ENCODE peak calls at places on chromosomes 6 and 20, in four cellular contexts. B is tibial artery, J is sigmoid colon, S is IMR-90. I is an unnamed sample.

GRCh38 chr6:72621243-72622093 is at the start of gene KCNQ5:
- DNase-seq in B (no peak), J (no peak), S (no peak), I (no peak)

GRCh38 chr20:39631557-39631956 is 669.4 kb downstream of the DHX35 start:
- DNase-seq in B (no peak), J (no peak), S (no peak), I (no peak)

GRCh38 chr20:61965606-61966491 is 99.8 kb downstream of the TAF4 start:
- DNase-seq in B (no peak), J (peak; percentile 50), S (no peak), I (no peak)

GRCh38 chr6:136792945-136793289 is 640 bp upstream of the MAP3K5 start:
- DNase-seq in B (peak; percentile 96), J (peak; percentile 95), S (peak; percentile 85), I (peak; percentile 93)

GRCh38 chr6:121748376-121748775 is 312.9 kb downstream of the GJA1 start:
- DNase-seq in B (no peak), J (no peak), S (peak; percentile 64), I (peak; percentile 83)

GRCh38 chr6:63598001-63598250 is 25.6 kb downstream of the LOC128125822 start:
- DNase-seq in B (no peak), J (no peak), S (no peak), I (no peak)

GRCh38 chr20:48057251-48057650 is 272.0 kb upstream of the SULF2 start:
- DNase-seq in B (no peak), J (no peak), S (no peak), I (no peak)

GRCh38 chr6:68229566-68229965 is 405.5 kb upstream of the ADGRB3 start:
- DNase-seq in B (no peak), J (no peak), S (no peak), I (no peak)

GRCh38 chr20:39878321-39878720 is 810.7 kb downstream of the MAFB start:
- DNase-seq in B (no peak), J (no peak), S (no peak), I (no peak)

GRCh38 chr6:44535446-44535845 is 147.9 kb downstream of the CDC5L start:
- DNase-seq in B (peak; percentile 29), J (no peak), S (no peak), I (no peak)

GRCh38 chr20:63742381-63743024 is 2.9 kb downstream of the SLC2A4RG start:
- DNase-seq in B (no peak), J (no peak), S (no peak), I (no peak)

GRCh38 chr20:8155229-8155628 is 23.2 kb downstream of the PLCB1 start:
- DNase-seq in B (no peak), J (no peak), S (peak; percentile 71), I (no peak)

GRCh38 chr6:14200047-14200446 is 82.5 kb downstream of the CD83 start:
- DNase-seq in B (no peak), J (no peak), S (peak; percentile 54), I (peak; percentile 39)

GRCh38 chr6:70221025-70221714 is 81.7 kb downstream of the COL9A1 start:
- DNase-seq in B (no peak), J (no peak), S (peak; percentile 20), I (peak; percentile 42)

GRCh38 chr20:57509665-57510237 is 15.2 kb downstream of the CTCFL start:
- DNase-seq in B (no peak), J (no peak), S (no peak), I (peak; percentile 14)

GRCh38 chr6:134331255-134331654 is 13.3 kb upstream of the SGK1 start:
- DNase-seq in B (no peak), J (no peak), S (no peak), I (no peak)

GRCh38 chr6:83474309-83474708 is 38.0 kb upstream of the PRSS35 start:
- DNase-seq in B (no peak), J (no peak), S (peak; percentile 34), I (peak; percentile 12)

GRCh38 chr20:61121661-61122060 is 130.4 kb upstream of the CDH4 start:
- DNase-seq in B (no peak), J (no peak), S (no peak), I (no peak)

GRCh38 chr6:26311012-26311384 is 54.0 kb upstream of the BTN3A2 start:
- DNase-seq in B (no peak), J (no peak), S (peak; percentile 59), I (peak; percentile 50)

GRCh38 chr6:104623052-104623690 is 236.5 kb downstream of the HACE1 start:
- DNase-seq in B (no peak), J (no peak), S (no peak), I (no peak)

GRCh38 chr20:57148266-57148665 is 118.2 kb downstream of the BMP7 start:
- DNase-seq in B (no peak), J (no peak), S (no peak), I (no peak)

GRCh38 chr20:49132995-49133451 is 55.1 kb downstream of the STAU1 start:
- DNase-seq in B (no peak), J (no peak), S (peak; percentile 79), I (peak; percentile 86)

GRCh38 chr20:44600758-44601562 is 18.6 kb downstream of the PKIG start:
- DNase-seq in B (peak; percentile 86), J (peak; percentile 70), S (peak; percentile 47), I (no peak)

GRCh38 chr6:55212147-55212546 is 37.8 kb downstream of the HCRTR2 start:
- DNase-seq in B (no peak), J (no peak), S (peak; percentile 1), I (peak; percentile 20)

GRCh38 chr20:49705358-49705757 is 8.3 kb downstream of the B4GALT5 start:
- DNase-seq in B (no peak), J (no peak), S (no peak), I (no peak)

GRCh38 chr6:134035823-134036296 is 16.6 kb downstream of the SLC2A12 start:
- DNase-seq in B (no peak), J (no peak), S (peak; percentile 64), I (peak; percentile 60)

GRCh38 chr6:152338335-152339125 is 298.6 kb downstream of the SYNE1 start:
- DNase-seq in B (peak; percentile 80), J (peak; percentile 75), S (peak; percentile 21), I (peak; percentile 59)

GRCh38 chr20:18657575-18657974 is 69.7 kb downstream of the DTD1 start:
- DNase-seq in B (no peak), J (no peak), S (peak; percentile 87), I (peak; percentile 81)

GRCh38 chr6:168589275-168589674 is 148.3 kb downstream of the SMOC2 start:
- DNase-seq in B (peak; percentile 9), J (no peak), S (no peak), I (no peak)

GRCh38 chr6:150072201-150072600 is 3.3 kb upstream of the ULBP3 start:
- DNase-seq in B (peak; percentile 65), J (no peak), S (peak; percentile 16), I (no peak)

GRCh38 chr20:46131396-46131795 is 13.3 kb downstream of the CD40 start:
- DNase-seq in B (no peak), J (no peak), S (peak; percentile 5), I (peak; percentile 26)

GRCh38 chr6:136784910-136785746 is 7.1 kb downstream of the MAP3K5 start:
- DNase-seq in B (peak; percentile 78), J (peak; percentile 78), S (no peak), I (peak; percentile 42)

GRCh38 chr20:36421641-36422040 is 115.5 kb downstream of the DLGAP4 start:
- DNase-seq in B (no peak), J (no peak), S (no peak), I (no peak)

GRCh38 chr6:163935158-163935762 is 520.7 kb downstream of the QKI start:
- DNase-seq in B (no peak), J (no peak), S (peak; percentile 4), I (peak; percentile 11)

GRCh38 chr6:43939281-43940070 is 169.5 kb downstream of the VEGFA start:
- DNase-seq in B (peak; percentile 62), J (peak; percentile 59), S (no peak), I (no peak)

GRCh38 chr6:163648868-163649267 is 234.3 kb downstream of the QKI start:
- DNase-seq in B (peak; percentile 35), J (no peak), S (no peak), I (no peak)

GRCh38 chr20:51500936-51501335 is 41.6 kb downstream of the NFATC2 start:
- DNase-seq in B (no peak), J (no peak), S (no peak), I (no peak)

GRCh38 chr6:17091122-17091521 is 10.7 kb upstream of the STMND1 start:
- DNase-seq in B (no peak), J (no peak), S (peak; percentile 32), I (peak; percentile 33)
- TF ChIP-seq CTCF in B (no peak), J (no peak), S (peak; percentile 52), I (peak; percentile 53)

GRCh38 chr20:54351371-54352136 is 123.8 kb upstream of the DOK5 start:
- DNase-seq in B (no peak), J (no peak), S (no peak), I (no peak)
- H3K4me3 ChIP-seq in B (no peak overlapping the region), J (no peak overlapping the region), S (no peak overlapping the region), I (no peak overlapping the region)

DNA sequence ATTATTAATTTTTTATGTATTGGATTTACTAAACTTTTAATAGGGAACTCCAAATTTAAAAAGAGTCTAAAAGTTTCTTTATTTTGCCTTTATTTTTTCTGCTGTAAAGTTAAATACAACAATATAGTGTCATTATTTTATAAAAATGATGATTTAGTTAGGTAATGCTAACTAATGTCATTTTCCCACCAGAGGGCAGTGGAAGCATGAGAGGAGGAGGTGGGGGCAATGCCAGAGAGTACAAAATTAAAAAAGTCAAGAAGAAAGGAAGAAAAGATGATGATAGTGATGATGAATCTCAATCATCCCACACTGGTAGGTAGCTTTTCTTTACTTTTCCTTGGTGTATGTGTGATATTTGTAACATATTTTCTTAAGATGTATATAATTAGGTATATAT is 20.2 kb upstream of the FHL5 start:
- DNase-seq in B (no peak), J (no peak), S (no peak), I (peak; percentile 15)
- TF ChIP-seq CTCF in B (peak; percentile 58), J (no peak), S (peak; percentile 33), I (peak; percentile 43)

GRCh38 chr6:124963416-124964083 is 1.3 kb downstream of the RNF217 start:
- DNase-seq in B (no peak), J (no peak), S (peak; percentile 79), I (peak; percentile 59)

GRCh38 chr6:124960757-124961467 is 1.3 kb upstream of the RNF217 start:
- DNase-seq in B (no peak), J (no peak), S (no peak), I (peak; percentile 19)

GRCh38 chr6:124962617-124963415 is 579 bp downstream of the RNF217 start:
- DNase-seq in B (peak; percentile 78), J (peak; percentile 77), S (peak; percentile 35), I (peak; percentile 42)

GRCh38 chr6:124961784-124962611 is at the start of gene RNF217:
- DNase-seq in B (peak; percentile 89), J (peak; percentile 90), S (peak; percentile 76), I (peak; percentile 84)

GRCh38 chr6:124961468-124961783 is 811 bp upstream of the RNF217 start:
- DNase-seq in B (no peak), J (no peak), S (no peak), I (no peak)
- H3K4me3 ChIP-seq in B (peak overlapping the region; percentile 78), J (peak overlapping the region; percentile 88), S (peak overlapping the region; percentile 83), I (peak overlapping the region; percentile 84)

GRCh38 chr6:17001188-17001587 is 100.7 kb upstream of the STMND1 start:
- DNase-seq in B (no peak), J (no peak), S (peak; percentile 17), I (no peak)
- TF ChIP-seq CTCF in B (no peak), J (no peak), S (peak; percentile 43), I (no peak)

I was measured in fibroblast of pulmonary artery.